ENCODE peak calls at places on chromosomes 16 and 17, in nine cellular contexts. U, H, T, Q, G, E, B, F and S are unnamed samples.

GRCh38 chr17:50511058-50511457 is 2.8 kb downstream of the MYCBPAP start:
- DNase-seq in G (peak; percentile 45), T (peak; percentile 42), H (no peak), U (no peak), F (peak; percentile 38), E (no peak), Q (peak; percentile 86), B (no peak), S (no peak)

GRCh38 chr17:40070895-40071719 is 8.3 kb downstream of the THRA start:
- DNase-seq in H (no peak), F (no peak), B (no peak), E (peak; percentile 90), Q (no peak), U (no peak), G (no peak), T (peak; percentile 44), S (no peak)

GRCh38 chr17:21076242-21076641 is 33.4 kb upstream of the USP22 start:
- DNase-seq in E (no peak), T (no peak), U (no peak), B (no peak), H (no peak), F (no peak), Q (no peak), G (no peak), S (no peak)

GRCh38 chr16:11163761-11164261 is 92.2 kb downstream of the SOCS1 start:
- DNase-seq in E (no peak), Q (no peak), F (no peak), H (no peak), U (no peak), B (no peak), T (no peak), G (no peak), S (no peak)

GRCh38 chr17:76383645-76384221 is 676 bp upstream of the SPHK1 start:
- DNase-seq in Q (no peak), E (peak; percentile 70), B (no peak), G (peak; percentile 68), H (peak; percentile 33), F (no peak), T (peak; percentile 84), U (peak; percentile 71), S (peak; percentile 21)

GRCh38 chr16:49620158-49620867 is 235.6 kb downstream of the ZNF423 start:
- DNase-seq in E (no peak), Q (no peak), H (no peak), F (peak; percentile 65), G (peak; percentile 91), U (no peak), B (peak; percentile 21), T (peak; percentile 91), S (no peak)

GRCh38 chr17:63446981-63447687 is 1.0 kb upstream of the CYB561 start:
- DNase-seq in H (no peak), Q (no peak), G (no peak), F (no peak), E (peak; percentile 65), T (no peak), U (peak; percentile 99), B (no peak), S (peak; percentile 41)

GRCh38 chr17:61410555-61411089 is 11.0 kb downstream of the TBX2 start:
- DNase-seq in B (peak; percentile 68), G (peak; percentile 84), T (peak; percentile 75), U (no peak), H (no peak), Q (no peak), E (peak; percentile 84), F (peak; percentile 94), S (peak; percentile 67)

GRCh38 chr17:19238167-19238505 is 970 bp downstream of the EPN2 start:
- DNase-seq in B (no peak), E (peak; percentile 63), H (no peak), Q (no peak), F (no peak), G (peak; percentile 31), U (no peak), T (peak; percentile 65), S (no peak)